ENCODE peak calls at places on chromosomes 3 and 15, in seven cellular contexts. A is MM.1S, D is GM23248, H is hepatocyte, Z is GM23338, M is PC-9, C is PC-3. S is an unnamed sample.

GRCh38 chr3:107531917-107532469 is 9.2 kb downstream of the BBX start:
- DNase-seq in D (no peak), C (no peak), Z (no peak), A (no peak), M (no peak), H (no peak), S (no peak)

GRCh38 chr15:92392966-92393286 is 755 bp upstream of the ST8SIA2 start:
- DNase-seq in Z (peak; percentile 33), D (no peak), M (no peak), C (no peak), H (no peak), A (no peak), S (no peak)

GRCh38 chr3:165797551-165797950 is 39.7 kb downstream of the BCHE start:
- DNase-seq in M (no peak), A (no peak), C (peak; percentile 20), H (no peak), D (no peak), Z (no peak), S (no peak)

GRCh38 chr3:50314816-50315215 is 7.7 kb downstream of the HYAL2 start:
- DNase-seq in D (no peak), H (no peak), C (no peak), Z (no peak), A (no peak), M (no peak), S (no peak)

GRCh38 chr3:42701371-42702065 is 1.1 kb downstream of the HHATL start:
- DNase-seq in C (peak; percentile 49), H (peak; percentile 76), M (peak; percentile 56), A (peak; percentile 65), D (peak; percentile 41), Z (peak; percentile 89), S (no peak)

GRCh38 chr15:73485372-73485771 is 42.4 kb downstream of the REC114 start:
- DNase-seq in A (no peak), M (no peak), H (peak; percentile 5), D (no peak), Z (no peak), C (no peak), S (no peak)

GRCh38 chr15:55196011-55196410 is 730 bp downstream of the RSL24D1 start:
- DNase-seq in H (no peak), A (no peak), D (peak; percentile 29), C (no peak), M (no peak), Z (no peak), S (no peak)

GRCh38 chr15:93050648-93051047 is 38.4 kb downstream of the RGMA start:
- DNase-seq in Z (no peak), C (no peak), M (no peak), D (no peak), A (no peak), H (no peak), S (no peak)

GRCh38 chr3:189167027-189167766 is 4.6 kb upstream of the TPRG1 start:
- DNase-seq in A (no peak), D (no peak), M (peak; percentile 89), H (peak; percentile 68), Z (peak; percentile 3), C (peak; percentile 85), S (peak; percentile 70)

GRCh38 chr15:64630403-64631107 is 144.8 kb downstream of the RBPMS2 start:
- DNase-seq in C (no peak), D (no peak), H (no peak), Z (peak; percentile 46), M (no peak), A (no peak), S (no peak)

GRCh38 chr3:32021155-32021554 is 39.6 kb downstream of the ZNF860 start:
- DNase-seq in H (no peak), A (no peak), M (no peak), C (no peak), Z (no peak), D (no peak), S (no peak)

GRCh38 chr15:59685737-59686297 is 3.3 kb downstream of the BNIP2 start:
- DNase-seq in A (no peak), M (no peak), Z (no peak), H (no peak), C (no peak), D (peak; percentile 56), S (no peak)

GRCh38 chr3:23611737-23612295 is 193.9 kb upstream of the UBE2E1 start:
- DNase-seq in H (peak; percentile 40), C (no peak), D (peak; percentile 23), Z (peak; percentile 17), A (no peak), M (no peak), S (no peak)

GRCh38 chr3:104582092-104582491 is 784.6 kb upstream of the ALCAM start:
- DNase-seq in A (no peak), C (peak; percentile 37), H (no peak), Z (no peak), D (no peak), M (no peak), S (no peak)

GRCh38 chr3:46097691-46098241 is 70.5 kb upstream of the XCR1 start:
- DNase-seq in Z (no peak), H (no peak), D (peak; percentile 83), M (no peak), A (no peak), C (no peak), S (no peak)

GRCh38 chr15:38671003-38671382 is 106.4 kb upstream of the RASGRP1 start:
- DNase-seq in M (no peak), C (no peak), Z (no peak), D (no peak), A (no peak), H (no peak), S (no peak)

GRCh38 chr3:37737134-37737533 is 124.5 kb upstream of the CTDSPL start:
- DNase-seq in D (no peak), H (no peak), A (no peak), M (no peak), Z (no peak), C (no peak), S (no peak)

GRCh38 chr3:138950006-138950644 is 3.1 kb downstream of the FOXL2NB start:
- DNase-seq in H (peak; percentile 54), D (peak; percentile 79), A (no peak), M (no peak), Z (peak; percentile 73), C (no peak), S (no peak)

DNA sequence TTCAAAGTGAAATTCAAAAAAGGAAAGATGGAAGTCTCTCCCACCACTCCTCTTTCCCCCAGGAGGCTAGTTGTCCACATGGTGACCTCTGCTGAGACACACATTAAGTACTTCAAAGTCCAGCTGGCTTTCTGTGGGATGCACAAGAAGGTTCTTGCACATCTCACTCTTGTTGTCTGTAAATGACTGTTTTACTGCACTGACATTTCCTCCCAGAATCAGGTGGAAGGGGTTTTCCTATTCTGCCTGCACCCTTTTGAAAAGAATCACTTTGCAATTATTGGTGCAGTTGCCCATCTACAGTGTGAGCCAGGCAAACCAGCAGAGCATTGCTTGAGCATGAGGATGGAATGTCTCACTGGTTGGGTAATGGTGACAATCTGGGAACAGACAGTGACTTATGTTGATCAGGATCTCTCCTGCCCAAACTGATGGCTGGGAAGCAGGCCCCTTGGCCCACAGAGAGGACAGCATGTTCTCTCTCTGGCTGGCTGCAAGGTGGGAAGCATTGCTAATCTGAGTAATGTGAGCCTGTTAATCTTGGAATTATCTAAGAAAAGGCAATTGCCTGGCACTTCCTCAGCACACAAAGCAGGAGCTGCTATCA is 347.7 kb upstream of the SATB1 start:
- DNase-seq in H (no peak), D (no peak), Z (no peak), C (no peak), A (no peak), M (no peak), S (no peak)
- H3K9me2 ChIP-seq in H (no peaks in the 10 kb centered on the region), D (no peaks in the 10 kb centered on the region), Z (no peaks in the 10 kb centered on the region), C (peaks cover 3% of the 10 kb centered on the region), A (no peaks in the 10 kb centered on the region), M (no peaks in the 10 kb centered on the region), S (no peaks in the 10 kb centered on the region)

GRCh38 chr3:77325702-77326101 is 285.8 kb downstream of the ROBO2 start:
- DNase-seq in Z (no peak), A (no peak), C (no peak), M (no peak), D (no peak), H (no peak), S (no peak)
- TF ChIP-seq EZH2 in Z (no peak), A (no peak), C (no peak), M (no peak), D (no peak), H (no peak), S (no peak)

GRCh38 chr3:123300056-123300455 is 98.3 kb downstream of the SEC22A start:
- DNase-seq in A (no peak), C (no peak), M (no peak), H (no peak), D (no peak), Z (no peak), S (no peak)

GRCh38 chr3:123298903-123299302 is 97.2 kb downstream of the SEC22A start:
- DNase-seq in C (peak; percentile 43), Z (no peak), D (peak; percentile 29), A (no peak), M (no peak), H (no peak), S (no peak)

GRCh38 chr3:123299581-123299980 is 97.8 kb downstream of the SEC22A start:
- DNase-seq in H (no peak), M (no peak), Z (no peak), A (no peak), C (no peak), D (no peak), S (no peak)

GRCh38 chr3:123301331-123302184 is 99.8 kb downstream of the SEC22A start:
- DNase-seq in H (no peak), Z (no peak), M (no peak), A (no peak), D (peak; percentile 23), C (no peak), S (no peak)

DNA sequence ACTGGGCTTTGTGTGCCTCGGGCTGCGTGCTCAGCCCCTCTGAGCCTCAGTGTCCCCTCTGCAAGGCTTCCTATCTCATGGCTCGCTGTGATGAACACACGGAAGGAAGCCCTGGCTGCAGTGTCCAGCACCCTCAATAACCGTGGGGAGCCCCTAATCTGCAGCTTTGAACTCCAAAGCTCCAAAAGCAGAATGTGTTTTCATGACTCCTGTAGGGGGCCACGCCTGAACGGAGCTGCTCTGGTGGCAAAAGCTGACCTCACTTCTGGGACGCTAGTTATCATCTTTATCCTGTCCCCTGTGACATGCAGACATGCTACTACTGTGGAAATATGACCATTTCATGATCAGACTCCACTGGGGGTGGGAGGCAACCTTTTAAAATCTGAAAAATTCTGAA is 98.8 kb downstream of the SEC22A start:
- DNase-seq in M (no peak), C (no peak), H (no peak), Z (no peak), D (no peak), A (no peak), S (no peak)
- H3K9me2 ChIP-seq in M (no peaks in the 10 kb centered on the region), C (no peaks in the 10 kb centered on the region), H (no peaks in the 10 kb centered on the region), Z (no peaks in the 10 kb centered on the region), D (no peaks in the 10 kb centered on the region), A (no peaks in the 10 kb centered on the region), S (no peaks in the 10 kb centered on the region)

GRCh38 chr3:33219175-33219487 is 521 bp upstream of the SUSD5 start:
- DNase-seq in D (no peak), M (no peak), Z (no peak), H (no peak), A (no peak), C (no peak), S (no peak)

GRCh38 chr3:33215739-33216138 is 2.9 kb downstream of the SUSD5 start:
- DNase-seq in C (no peak), D (no peak), H (no peak), A (no peak), Z (no peak), M (no peak), S (no peak)

GRCh38 chr3:33221241-33221640 is 2.6 kb upstream of the SUSD5 start:
- DNase-seq in D (no peak), H (no peak), A (no peak), M (no peak), C (no peak), Z (no peak), S (no peak)

GRCh38 chr3:33218446-33219174 is at the start of gene SUSD5:
- DNase-seq in Z (peak; percentile 81), C (no peak), H (peak; percentile 38), D (peak; percentile 53), A (no peak), M (peak; percentile 34), S (no peak)

GRCh38 chr3:33218072-33218445 is 551 bp downstream of the SUSD5 start:
- DNase-seq in D (peak; percentile 1), C (no peak), H (no peak), Z (peak; percentile 25), M (no peak), A (no peak), S (no peak)
- TF ChIP-seq EZH2 in D (no peak), C (no peak), H (peak; percentile 28), Z (peak; percentile 79), M (no peak), A (no peak), S (no peak)